ENCODE peak calls at places on chromosomes 7 and 10, in seven cellular contexts. One of them, this sample, is unnamed.

GRCh38 chr10:132784582-132785432 is 1.1 kb downstream of the NKX6-2 start:
- DNase-seq in nephron progenitor cell: no peak
- DNase-seq in Peyer's patch: no peak
- DNase-seq in AG04450: no peak
- DNase-seq in Calu3: no peak
- DNase-seq in lower lobe of right lung: no peak
- DNase-seq in GM20000: no peak
- DNase-seq in this sample: no peak

GRCh38 chr10:46080886-46081285 is 34.8 kb upstream of the MSMB start:
- DNase-seq in nephron progenitor cell: no peak
- DNase-seq in Peyer's patch: no peak
- DNase-seq in AG04450: no peak
- DNase-seq in Calu3: no peak
- DNase-seq in lower lobe of right lung: no peak
- DNase-seq in GM20000: no peak
- DNase-seq in this sample: no peak

GRCh38 chr10:118914626-118915025 is 114.9 kb upstream of the NANOS1 start:
- DNase-seq in nephron progenitor cell: no peak
- DNase-seq in Peyer's patch: no peak
- DNase-seq in AG04450: no peak
- DNase-seq in Calu3: no peak
- DNase-seq in lower lobe of right lung: no peak
- DNase-seq in GM20000: no peak
- DNase-seq in this sample: no peak

GRCh38 chr10:30781571-30782542 is 152.3 kb upstream of the LYZL2 start:
- DNase-seq in nephron progenitor cell: no peak
- DNase-seq in Peyer's patch: no peak
- DNase-seq in AG04450: no peak
- DNase-seq in Calu3: no peak
- DNase-seq in lower lobe of right lung: no peak
- DNase-seq in GM20000: no peak
- DNase-seq in this sample: no peak

GRCh38 chr10:73956476-73957338 is 41.2 kb upstream of the VCL start:
- DNase-seq in nephron progenitor cell: no peak
- DNase-seq in Peyer's patch: peak; percentile 56
- DNase-seq in AG04450: no peak
- DNase-seq in Calu3: peak; percentile 77
- DNase-seq in lower lobe of right lung: no peak
- DNase-seq in GM20000: peak; percentile 77
- DNase-seq in this sample: no peak

GRCh38 chr7:112350596-112350995 is 99.7 kb upstream of the IFRD1 start:
- DNase-seq in nephron progenitor cell: no peak
- DNase-seq in Peyer's patch: no peak
- DNase-seq in AG04450: no peak
- DNase-seq in Calu3: no peak
- DNase-seq in lower lobe of right lung: no peak
- DNase-seq in GM20000: no peak
- DNase-seq in this sample: no peak

GRCh38 chr10:98038333-98038732 is 7.9 kb upstream of the CRTAC1 start:
- DNase-seq in nephron progenitor cell: peak; percentile 48
- DNase-seq in Peyer's patch: no peak
- DNase-seq in AG04450: no peak
- DNase-seq in Calu3: no peak
- DNase-seq in lower lobe of right lung: peak; percentile 60
- DNase-seq in GM20000: no peak
- DNase-seq in this sample: no peak

GRCh38 chr10:91077549-91078017 is 142.9 kb upstream of the PCGF5 start:
- DNase-seq in nephron progenitor cell: no peak
- DNase-seq in Peyer's patch: no peak
- DNase-seq in AG04450: no peak
- DNase-seq in Calu3: peak; percentile 58
- DNase-seq in lower lobe of right lung: peak; percentile 66
- DNase-seq in GM20000: no peak
- DNase-seq in this sample: no peak

GRCh38 chr10:4770766-4771553 is 55.0 kb upstream of the AKR1E2 start:
- DNase-seq in nephron progenitor cell: no peak
- DNase-seq in Peyer's patch: no peak
- DNase-seq in AG04450: peak; percentile 77
- DNase-seq in Calu3: no peak
- DNase-seq in lower lobe of right lung: no peak
- DNase-seq in GM20000: no peak
- DNase-seq in this sample: no peak

GRCh38 chr10:124225029-124225467 is 131.7 kb upstream of the CHST15 start:
- DNase-seq in nephron progenitor cell: no peak
- DNase-seq in Peyer's patch: no peak
- DNase-seq in AG04450: no peak
- DNase-seq in Calu3: no peak
- DNase-seq in lower lobe of right lung: no peak
- DNase-seq in GM20000: no peak
- DNase-seq in this sample: no peak

GRCh38 chr7:157490465-157490912 is 153.7 kb downstream of the DNAJB6 start:
- DNase-seq in nephron progenitor cell: no peak
- DNase-seq in Peyer's patch: no peak
- DNase-seq in AG04450: no peak
- DNase-seq in Calu3: peak; percentile 47
- DNase-seq in lower lobe of right lung: no peak
- DNase-seq in GM20000: no peak
- DNase-seq in this sample: peak; percentile 82

GRCh38 chr10:63105811-63106755 is 27.0 kb upstream of the NRBF2 start:
- DNase-seq in nephron progenitor cell: no peak
- DNase-seq in Peyer's patch: no peak
- DNase-seq in AG04450: no peak
- DNase-seq in Calu3: no peak
- DNase-seq in lower lobe of right lung: no peak
- DNase-seq in GM20000: no peak
- DNase-seq in this sample: no peak

GRCh38 chr10:137031-137430 is 1.8 kb downstream of the ZMYND11 start:
- DNase-seq in nephron progenitor cell: peak; percentile 21
- DNase-seq in Peyer's patch: peak; percentile 31
- DNase-seq in AG04450: no peak
- DNase-seq in Calu3: peak; percentile 46
- DNase-seq in lower lobe of right lung: no peak
- DNase-seq in GM20000: peak; percentile 39
- DNase-seq in this sample: no peak

GRCh38 chr10:122298598-122299301 is 27.7 kb downstream of the BTBD16 start:
- DNase-seq in nephron progenitor cell: peak; percentile 75
- DNase-seq in Peyer's patch: peak; percentile 46
- DNase-seq in AG04450: peak; percentile 58
- DNase-seq in Calu3: peak; percentile 61
- DNase-seq in lower lobe of right lung: no peak
- DNase-seq in GM20000: peak; percentile 79
- DNase-seq in this sample: no peak

GRCh38 chr10:95756061-95756751 is at the start of gene ENTPD1:
- DNase-seq in nephron progenitor cell: peak; percentile 11
- DNase-seq in Peyer's patch: peak; percentile 71
- DNase-seq in AG04450: peak; percentile 0
- DNase-seq in Calu3: no peak
- DNase-seq in lower lobe of right lung: no peak
- DNase-seq in GM20000: no peak
- DNase-seq in this sample: no peak

GRCh38 chr10:66827353-66827752 is 98.5 kb upstream of the LRRTM3 start:
- DNase-seq in nephron progenitor cell: no peak
- DNase-seq in Peyer's patch: no peak
- DNase-seq in AG04450: no peak
- DNase-seq in Calu3: no peak
- DNase-seq in lower lobe of right lung: no peak
- DNase-seq in GM20000: no peak
- DNase-seq in this sample: no peak

GRCh38 chr10:132296671-132297443 is 10.9 kb downstream of the STK32C start:
- DNase-seq in nephron progenitor cell: no peak
- DNase-seq in Peyer's patch: no peak
- DNase-seq in AG04450: no peak
- DNase-seq in Calu3: no peak
- DNase-seq in lower lobe of right lung: no peak
- DNase-seq in GM20000: no peak
- DNase-seq in this sample: no peak

GRCh38 chr10:115772606-115773005 is 500.4 kb downstream of the GFRA1 start:
- DNase-seq in nephron progenitor cell: no peak
- DNase-seq in Peyer's patch: no peak
- DNase-seq in AG04450: peak; percentile 27
- DNase-seq in Calu3: no peak
- DNase-seq in lower lobe of right lung: no peak
- DNase-seq in GM20000: no peak
- DNase-seq in this sample: no peak

GRCh38 chr7:155373359-155374273 is 75.9 kb downstream of the INSIG1 start:
- DNase-seq in nephron progenitor cell: no peak
- DNase-seq in Peyer's patch: no peak
- DNase-seq in AG04450: no peak
- DNase-seq in Calu3: no peak
- DNase-seq in lower lobe of right lung: no peak
- DNase-seq in GM20000: no peak
- DNase-seq in this sample: no peak

GRCh38 chr10:90871761-90872647 is at the start of gene RPP30:
- DNase-seq in nephron progenitor cell: peak; percentile 84
- DNase-seq in Peyer's patch: peak; percentile 85
- DNase-seq in AG04450: peak; percentile 34
- DNase-seq in Calu3: peak; percentile 79
- DNase-seq in lower lobe of right lung: peak; percentile 88
- DNase-seq in GM20000: peak; percentile 86
- DNase-seq in this sample: peak; percentile 77

GRCh38 chr10:4527281-4527960 is 298.6 kb upstream of the AKR1E2 start:
- DNase-seq in nephron progenitor cell: no peak
- DNase-seq in Peyer's patch: no peak
- DNase-seq in AG04450: no peak
- DNase-seq in Calu3: no peak
- DNase-seq in lower lobe of right lung: no peak
- DNase-seq in GM20000: no peak
- DNase-seq in this sample: no peak

GRCh38 chr7:26090927-26091519 is 61.0 kb upstream of the NFE2L3 start:
- DNase-seq in nephron progenitor cell: peak; percentile 17
- DNase-seq in Peyer's patch: no peak
- DNase-seq in AG04450: peak; percentile 26
- DNase-seq in Calu3: peak; percentile 27
- DNase-seq in lower lobe of right lung: no peak
- DNase-seq in GM20000: peak; percentile 54
- DNase-seq in this sample: no peak

GRCh38 chr7:89605362-89605761 is 548.9 kb upstream of the STEAP1 start:
- DNase-seq in nephron progenitor cell: no peak
- DNase-seq in Peyer's patch: no peak
- DNase-seq in AG04450: no peak
- DNase-seq in Calu3: no peak
- DNase-seq in lower lobe of right lung: no peak
- DNase-seq in GM20000: no peak
- DNase-seq in this sample: no peak

GRCh38 chr10:125146791-125147604 is 13.4 kb downstream of the CTBP2 start:
- DNase-seq in nephron progenitor cell: no peak
- DNase-seq in Peyer's patch: no peak
- DNase-seq in AG04450: no peak
- DNase-seq in Calu3: peak; percentile 68
- DNase-seq in lower lobe of right lung: no peak
- DNase-seq in GM20000: no peak
- DNase-seq in this sample: no peak

DNA sequence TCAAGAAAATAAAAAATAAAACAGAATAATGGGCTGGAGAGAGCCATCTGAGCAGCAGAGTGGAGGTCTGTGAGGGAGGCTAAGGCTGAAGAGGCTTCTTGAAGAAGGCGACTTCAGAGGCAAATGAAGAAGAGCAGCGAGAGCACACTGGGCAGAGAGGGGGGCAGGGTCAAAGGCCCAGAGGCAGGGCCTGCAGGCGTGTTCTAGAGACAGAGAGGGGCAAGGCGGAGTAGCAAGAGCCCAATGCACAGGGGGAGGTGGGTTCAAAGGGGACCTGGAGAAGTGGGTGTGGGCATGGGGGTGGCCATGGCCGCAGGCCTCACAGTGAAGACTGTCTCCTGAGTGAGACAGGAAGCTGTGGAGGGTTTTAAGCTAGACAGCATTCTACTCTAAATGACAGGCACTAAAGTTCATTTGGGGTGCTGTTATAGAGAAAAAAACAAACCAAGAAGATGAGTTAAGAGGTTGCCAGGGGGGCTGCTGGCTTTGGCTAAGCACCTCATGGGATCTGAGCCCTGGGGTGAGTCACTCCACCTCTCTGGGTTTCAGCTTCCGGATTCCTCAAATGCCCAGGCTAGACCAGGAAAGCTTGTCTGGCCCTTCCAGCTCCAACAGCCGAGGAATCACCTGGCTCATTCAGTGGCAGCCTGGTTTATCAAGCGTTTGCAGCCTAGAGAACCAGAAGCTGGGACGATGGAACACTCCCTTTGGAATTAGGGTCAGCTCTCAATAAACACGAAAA is 81.7 kb downstream of the DLG5 start:
- DNase-seq in nephron progenitor cell: no peak
- DNase-seq in Peyer's patch: no peak
- DNase-seq in AG04450: peak; percentile 60
- DNase-seq in Calu3: peak; percentile 78
- DNase-seq in lower lobe of right lung: no peak
- DNase-seq in GM20000: no peak
- DNase-seq in this sample: no peak
- TF ChIP-seq CTCF in nephron progenitor cell: no peak
- TF ChIP-seq CTCF in Peyer's patch: no peak
- TF ChIP-seq CTCF in AG04450: no peak
- TF ChIP-seq CTCF in Calu3: no peak
- TF ChIP-seq CTCF in lower lobe of right lung: no peak
- TF ChIP-seq CTCF in GM20000: no peak
- TF ChIP-seq CTCF in this sample: no peak

GRCh38 chr7:109479388-109479787 is 909.7 kb downstream of the DNAJB9 start:
- DNase-seq in nephron progenitor cell: no peak
- DNase-seq in Peyer's patch: no peak
- DNase-seq in AG04450: no peak
- DNase-seq in Calu3: no peak
- DNase-seq in lower lobe of right lung: no peak
- DNase-seq in GM20000: no peak
- DNase-seq in this sample: no peak
- TF ChIP-seq CTCF in nephron progenitor cell: no peak
- TF ChIP-seq CTCF in Peyer's patch: no peak
- TF ChIP-seq CTCF in AG04450: no peak
- TF ChIP-seq CTCF in Calu3: no peak
- TF ChIP-seq CTCF in lower lobe of right lung: no peak
- TF ChIP-seq CTCF in GM20000: no peak
- TF ChIP-seq CTCF in this sample: no peak

DNA sequence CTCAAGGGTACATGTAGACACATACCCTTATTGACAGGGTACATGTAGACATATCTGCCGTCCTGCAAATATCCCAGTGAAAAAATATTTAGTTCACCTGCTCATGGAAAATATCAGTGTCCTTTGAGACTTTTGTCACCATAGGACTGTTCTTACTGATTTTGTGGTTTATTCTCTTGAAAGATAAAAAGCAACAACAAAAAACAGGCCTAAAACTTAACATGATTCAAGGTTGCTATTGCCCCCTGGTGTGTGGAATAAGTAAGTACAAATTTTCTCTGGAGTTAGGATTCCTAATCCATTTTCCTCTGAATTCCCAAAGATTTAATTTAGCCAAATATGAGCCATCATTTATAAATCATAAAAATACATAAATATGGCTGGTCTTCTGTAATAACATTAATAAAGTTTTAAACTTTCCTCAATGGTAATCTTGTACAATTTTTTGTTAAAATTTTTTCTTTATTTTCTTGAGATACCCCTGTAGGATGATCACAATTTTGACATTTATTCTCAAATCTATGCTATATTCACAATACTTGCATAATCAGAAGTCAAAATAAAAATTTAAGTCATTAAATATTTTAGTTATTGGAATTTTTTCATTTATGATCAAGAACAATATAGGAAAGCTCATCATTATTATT is 741.4 kb upstream of the POT1 start:
- DNase-seq in nephron progenitor cell: no peak
- DNase-seq in Peyer's patch: no peak
- DNase-seq in AG04450: no peak
- DNase-seq in Calu3: no peak
- DNase-seq in lower lobe of right lung: no peak
- DNase-seq in GM20000: no peak
- DNase-seq in this sample: no peak
- TF ChIP-seq CTCF in nephron progenitor cell: peak; percentile 65
- TF ChIP-seq CTCF in Peyer's patch: no peak
- TF ChIP-seq CTCF in AG04450: peak; percentile 19
- TF ChIP-seq CTCF in Calu3: peak; percentile 61
- TF ChIP-seq CTCF in lower lobe of right lung: peak; percentile 46
- TF ChIP-seq CTCF in GM20000: no peak
- TF ChIP-seq CTCF in this sample: peak; percentile 50

GRCh38 chr7:85806321-85806720 is 619.5 kb upstream of the SEMA3D start:
- DNase-seq in nephron progenitor cell: no peak
- DNase-seq in Peyer's patch: no peak
- DNase-seq in AG04450: no peak
- DNase-seq in Calu3: no peak
- DNase-seq in lower lobe of right lung: no peak
- DNase-seq in GM20000: no peak
- DNase-seq in this sample: no peak
- TF ChIP-seq CTCF in nephron progenitor cell: peak; percentile 11
- TF ChIP-seq CTCF in Peyer's patch: no peak
- TF ChIP-seq CTCF in AG04450: peak; percentile 3
- TF ChIP-seq CTCF in Calu3: no peak
- TF ChIP-seq CTCF in lower lobe of right lung: no peak
- TF ChIP-seq CTCF in GM20000: no peak
- TF ChIP-seq CTCF in this sample: no peak